ENCODE peak calls at places on chromosomes 6 and 20, in eight cellular contexts. U, Y, A, R, P, N, X and D are unnamed samples. For H3K27me3, the result is how much of the 10 kb centered on the place peaks cover.

GRCh38 chr6:6984585-6985366 is 123.0 kb upstream of the RREB1 start:
- DNase-seq in U (no peak), Y (peak), A (no peak), R (no peak), P (no peak), N (no peak), X (no peak), D (no peak)

GRCh38 chr6:99393698-99394531 is at the start of gene COQ3:
- DNase-seq in U (peak), Y (peak), A (peak), R (peak), P (peak), N (peak), X (peak), D (peak)

GRCh38 chr6:155521719-155522118 is 66.1 kb upstream of the NOX3 start:
- DNase-seq in U (no peak), Y (no peak), A (peak), R (no peak), P (no peak), N (no peak), X (no peak), D (peak)

GRCh38 chr6:133705731-133706130 is 183.2 kb upstream of the TCF21 start:
- DNase-seq in U (no peak), Y (no peak), A (no peak), R (no peak), P (no peak), N (no peak), X (no peak), D (peak)

GRCh38 chr20:20603339-20603990 is 109.0 kb downstream of the RALGAPA2 start:
- DNase-seq in U (no peak), Y (no peak), A (no peak), R (no peak), P (no peak), N (no peak), X (peak), D (peak)

GRCh38 chr20:21618697-21619421 is 86.6 kb upstream of the PAX1 start:
- DNase-seq in U (no peak), Y (no peak), A (no peak), R (no peak), P (no peak), N (no peak), X (peak), D (no peak)

GRCh38 chr6:167686204-167686893 is 140.4 kb upstream of the AFDN start:
- DNase-seq in U (no peak), Y (no peak), A (no peak), R (no peak), P (no peak), N (no peak), X (no peak), D (no peak)

GRCh38 chr20:6044102-6044501 is 9.8 kb downstream of the LRRN4 start:
- DNase-seq in U (no peak), Y (no peak), A (no peak), R (no peak), P (peak), N (no peak), X (no peak), D (no peak)

GRCh38 chr6:135093578-135093977 is 39.0 kb upstream of the HBS1L start:
- DNase-seq in U (no peak), Y (no peak), A (no peak), R (no peak), P (no peak), N (no peak), X (no peak), D (no peak)

GRCh38 chr6:157528931-157529653 is 148.1 kb downstream of the ZDHHC14 start:
- DNase-seq in U (no peak), Y (no peak), A (peak), R (no peak), P (no peak), N (no peak), X (no peak), D (peak)

GRCh38 chr6:151885234-151885633 is 77.8 kb downstream of the ESR1 start:
- DNase-seq in U (no peak), Y (no peak), A (no peak), R (no peak), P (no peak), N (no peak), X (no peak), D (peak)

GRCh38 chr6:144993870-144994269 is 708.7 kb downstream of the UTRN start:
- DNase-seq in U (no peak), Y (no peak), A (no peak), R (no peak), P (no peak), N (no peak), X (no peak), D (peak)

GRCh38 chr6:129578315-129578714 is 131.7 kb downstream of the ARHGAP18 start:
- DNase-seq in U (no peak), Y (no peak), A (no peak), R (no peak), P (no peak), N (no peak), X (no peak), D (no peak)

GRCh38 chr6:105755885-105756284 is 330.3 kb upstream of the PRDM1 start:
- DNase-seq in U (no peak), Y (no peak), A (no peak), R (no peak), P (no peak), N (no peak), X (no peak), D (no peak)

GRCh38 chr20:3710703-3711417 is 1.5 kb downstream of the SIGLEC1 start:
- DNase-seq in U (peak), Y (peak), A (peak), R (peak), P (peak), N (peak), X (no peak), D (no peak)
- H3K4me3 ChIP-seq in U (peak), Y (no peak), A (no peak), R (peak), P (no peak), N (peak), X (no peak), D (no peak)

DNA sequence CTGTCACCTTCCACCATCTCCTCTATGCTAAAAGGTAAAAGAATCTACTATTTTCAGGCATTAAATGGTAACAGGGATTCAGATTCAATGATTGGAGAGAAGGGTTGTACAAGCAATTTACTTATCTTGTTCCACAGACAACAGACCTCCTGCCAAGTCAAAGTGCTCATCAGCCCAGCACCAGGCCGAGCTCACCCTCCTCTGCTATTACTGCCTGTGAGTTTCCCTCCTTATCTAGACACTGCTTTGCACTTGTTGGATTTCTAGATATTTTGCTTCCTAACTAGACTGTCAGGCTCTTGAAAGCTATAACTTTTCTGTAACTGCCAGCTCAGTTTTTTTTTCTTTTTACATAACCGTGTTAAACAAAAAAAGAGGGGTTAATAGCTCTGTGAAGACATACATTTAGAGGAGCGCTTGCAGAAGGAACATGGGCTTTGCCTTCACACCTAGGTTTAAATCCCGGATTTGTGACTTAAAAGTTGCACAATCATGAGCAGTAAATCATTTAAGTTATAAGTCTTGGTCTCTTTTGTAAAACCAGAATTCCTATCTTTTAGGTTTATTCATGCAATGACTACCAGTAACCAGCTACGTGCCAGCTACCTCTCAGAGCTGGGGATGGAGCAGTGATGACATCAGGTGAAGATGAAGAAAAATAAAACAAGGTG is 1.1 kb upstream of the FAM162B start:
- DNase-seq in U (no peak), Y (no peak), A (no peak), R (peak), P (no peak), N (no peak), X (no peak), D (no peak)
- H3K27me3 ChIP-seq in U (half or more), Y (under half), A (under half), R (under half), P (under half), N (under half), X (under half), D (under half)

DNA sequence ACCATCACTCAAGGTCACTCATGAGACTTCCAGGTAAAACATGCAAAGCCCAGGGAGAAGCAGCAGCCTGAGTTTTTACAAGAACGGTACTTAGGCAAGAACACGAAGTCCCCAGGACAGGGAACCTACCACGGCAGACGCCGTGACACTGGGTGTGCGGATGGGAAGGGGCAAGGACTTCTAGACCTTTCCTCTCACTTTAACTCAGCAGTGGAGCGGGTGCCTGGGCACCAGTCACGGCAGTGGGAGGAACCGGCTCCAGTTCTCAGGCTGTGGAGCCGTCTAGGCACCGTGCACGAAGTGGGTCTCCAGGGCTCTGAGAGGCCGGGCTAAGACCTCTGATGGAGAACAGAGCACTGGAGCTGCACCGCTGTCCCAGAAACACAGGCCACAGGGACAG is 2.5 kb downstream of the ZBTB46 start:
- DNase-seq in U (no peak), Y (no peak), A (no peak), R (no peak), P (no peak), N (no peak), X (no peak), D (no peak)
- H3K4me3 ChIP-seq in U (peak), Y (no peak), A (no peak), R (no peak), P (no peak), N (peak), X (no peak), D (no peak)

DNA sequence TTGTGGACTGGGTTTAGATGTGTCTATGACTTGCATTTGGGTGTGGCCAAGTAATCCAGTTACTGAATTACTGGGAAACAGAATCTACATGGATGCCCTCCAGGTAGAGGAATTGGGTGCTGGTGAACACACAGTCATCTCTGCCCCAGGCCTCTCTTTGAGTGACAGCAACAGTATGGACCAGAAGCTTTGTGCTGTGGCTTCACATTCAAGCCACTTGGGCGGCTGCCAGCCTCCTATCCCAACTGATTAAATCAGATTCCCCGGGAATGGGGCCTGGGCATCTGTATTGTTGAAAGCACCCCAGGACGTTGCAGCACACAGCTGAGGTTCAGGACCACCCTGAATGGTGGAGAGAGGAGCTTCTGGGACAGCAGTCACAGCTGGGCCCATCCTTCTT is 144.6 kb downstream of the DHX35 start:
- DNase-seq in U (no peak), Y (no peak), A (no peak), R (no peak), P (no peak), N (no peak), X (no peak), D (no peak)
- H3K27me3 ChIP-seq in U (half or more), Y (under half), A (under half), R (under half), P (under half), N (under half), X (under half), D (under half)

GRCh38 chr20:36543187-36544133 is 2.1 kb downstream of the MYL9 start:
- DNase-seq in U (peak), Y (peak), A (peak), R (no peak), P (no peak), N (peak), X (no peak), D (no peak)
- H3K4me3 ChIP-seq in U (peak), Y (no peak), A (peak), R (no peak), P (no peak), N (peak), X (no peak), D (no peak)

GRCh38 chr6:28658475-28659249 is 133.0 kb downstream of the GPX5 start:
- DNase-seq in U (no peak), Y (no peak), A (peak), R (peak), P (peak), N (no peak), X (no peak), D (no peak)
- H3K27me3 ChIP-seq in U (half or more), Y (under half), A (under half), R (under half), P (under half), N (half or more), X (under half), D (under half)